ENCODE peak calls at places on chromosomes 6 and 20, in four cellular contexts. L, I, Z and F are unnamed samples.
A peak's percentile ranks its signal among the peaks of the same experiment; 100 is the strongest.

GRCh38 chr20:19497064-19497463 is 261.0 kb upstream of the RIN2 start:
- DNase-seq in L (no peak), I (no peak), Z (no peak), F (no peak)

GRCh38 chr6:3805448-3806123 is 43.6 kb upstream of the FAM50B start:
- DNase-seq in L (no peak), I (peak; percentile 85), Z (no peak), F (no peak)

GRCh38 chr6:105929626-105930025 is 156.5 kb upstream of the PRDM1 start:
- DNase-seq in L (no peak), I (no peak), Z (no peak), F (no peak)

GRCh38 chr6:30818426-30818841 is 65.9 kb upstream of the DDR1 start:
- DNase-seq in L (no peak), I (no peak), Z (no peak), F (no peak)

GRCh38 chr20:36043447-36043846 is 75.1 kb downstream of the CNBD2 start:
- DNase-seq in L (no peak), I (no peak), Z (no peak), F (no peak)

GRCh38 chr6:119110601-119111548 is 32.4 kb upstream of the FAM184A start:
- DNase-seq in L (no peak), I (peak; percentile 69), Z (peak; percentile 28), F (peak; percentile 66)

GRCh38 chr20:373171-373890 is 7.2 kb upstream of the TRIB3 start:
- DNase-seq in L (no peak), I (peak; percentile 87), Z (no peak), F (peak; percentile 33)

GRCh38 chr6:106215608-106216007 is 110.0 kb downstream of the ATG5 start:
- DNase-seq in L (no peak), I (no peak), Z (no peak), F (no peak)

GRCh38 chr6:71012871-71013456 is 56.1 kb upstream of the B3GAT2 start:
- DNase-seq in L (no peak), I (peak; percentile 57), Z (peak; percentile 12), F (peak; percentile 61)

GRCh38 chr20:21182832-21183563 is 57.1 kb downstream of the KIZ start:
- DNase-seq in L (no peak), I (no peak), Z (no peak), F (no peak)

GRCh38 chr6:29793796-29794195 is 33.8 kb upstream of the HLA-G start:
- DNase-seq in L (no peak), I (no peak), Z (no peak), F (no peak)

GRCh38 chr20:50221501-50222323 is 31.1 kb downstream of the CEBPB start:
- DNase-seq in L (no peak), I (no peak), Z (no peak), F (no peak)

GRCh38 chr6:165663283-165663735 is 268 bp upstream of the PDE10A start:
- DNase-seq in L (peak; percentile 66), I (no peak), Z (no peak), F (peak; percentile 43)

GRCh38 chr6:165662671-165663282 is at the start of gene PDE10A:
- DNase-seq in L (peak; percentile 74), I (no peak), Z (no peak), F (peak; percentile 75)

GRCh38 chr6:165665384-165665672 is 2.3 kb upstream of the PDE10A start:
- DNase-seq in L (no peak), I (no peak), Z (no peak), F (no peak)

GRCh38 chr6:165663736-165664552 is 903 bp upstream of the PDE10A start:
- DNase-seq in L (peak; percentile 62), I (no peak), Z (no peak), F (no peak)

GRCh38 chr6:165664553-165665383 is 1.7 kb upstream of the PDE10A start:
- DNase-seq in L (no peak), I (no peak), Z (no peak), F (no peak)
- TF ChIP-seq SP1 in L (peak; percentile 6), I (no peak), Z (no peak), F (no peak)

GRCh38 chr6:147160593-147160992 is 43.6 kb upstream of the STXBP5 start:
- DNase-seq in L (no peak), I (no peak), Z (no peak), F (no peak)

GRCh38 chr6:147159536-147160374 is 44.5 kb upstream of the STXBP5 start:
- DNase-seq in L (no peak), I (no peak), Z (no peak), F (no peak)

GRCh38 chr6:147161253-147161973 is 42.8 kb upstream of the STXBP5 start:
- DNase-seq in L (no peak), I (no peak), Z (no peak), F (no peak)

GRCh38 chr6:147158881-147159280 is 45.3 kb upstream of the STXBP5 start:
- DNase-seq in L (no peak), I (no peak), Z (no peak), F (no peak)

GRCh38 chr6:147161974-147162495 is 42.2 kb upstream of the STXBP5 start:
- DNase-seq in L (no peak), I (no peak), Z (no peak), F (no peak)
- TF ChIP-seq SUZ12 in L (no peak), I (no peak), Z (no peak), F (no peak)

GRCh38 chr6:52411911-52412310 is 8.2 kb upstream of the EFHC1 start:
- DNase-seq in L (no peak), I (no peak), Z (no peak), F (no peak)
- TF ChIP-seq SP1 in L (no peak), I (no peak), Z (no peak), F (no peak)

DNA sequence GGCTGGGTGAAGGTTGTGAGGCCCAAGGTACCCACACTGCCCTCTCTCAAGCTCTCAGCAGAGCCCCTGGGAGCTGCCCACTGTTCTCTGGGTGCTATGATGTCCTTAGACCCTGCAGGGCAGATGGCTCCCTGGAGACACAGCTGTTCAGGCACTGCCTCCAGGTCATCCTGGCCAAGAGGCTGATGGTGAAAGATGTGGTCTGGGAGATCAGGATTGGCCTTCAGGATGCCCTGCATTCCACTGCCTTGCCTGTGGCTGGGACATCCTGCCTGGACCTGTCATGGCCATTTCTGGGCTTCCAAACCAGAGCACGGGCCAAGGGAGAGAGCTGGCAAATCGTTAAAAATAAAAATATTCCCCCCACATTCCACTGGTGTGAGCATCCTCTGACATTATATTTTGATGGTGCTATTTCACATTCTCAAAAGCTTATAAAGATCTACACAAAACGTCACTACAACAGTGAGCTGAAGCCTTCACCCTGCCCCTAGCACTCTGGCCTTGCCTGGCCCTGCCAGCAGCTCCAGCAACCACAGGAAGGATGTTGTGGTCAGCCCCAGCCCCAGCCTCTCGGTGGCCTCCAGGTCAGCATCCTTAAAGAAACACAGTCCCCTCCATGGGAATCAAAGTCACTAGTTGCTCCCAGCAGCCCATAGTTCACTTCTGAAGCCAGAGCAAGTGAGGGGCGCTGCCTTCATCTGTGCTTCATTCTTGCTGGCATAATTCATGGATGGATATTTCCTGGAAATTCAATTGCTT is 13.5 kb upstream of the KCNK16 start:
- DNase-seq in L (no peak), I (no peak), Z (no peak), F (no peak)
- TF ChIP-seq SUZ12 in L (no peak), I (no peak), Z (no peak), F (no peak)